ENCODE peak calls at places on chromosome 3, in seven cellular contexts. K, T, V, E, S, B and P are unnamed samples.

GRCh38 chr3:27628029-27628750 is 93.9 kb downstream of the EOMES start:
- DNase-seq in K (no peak), E (no peak), V (no peak), B (no peak), T (no peak), S (no peak), P (no peak)

GRCh38 chr3:36298188-36298587 is 82.1 kb upstream of the STAC start:
- DNase-seq in B (no peak), S (no peak), E (no peak), V (no peak), T (no peak), K (no peak), P (no peak)

GRCh38 chr3:132911741-132912415 is 126.3 kb upstream of the TMEM108 start:
- DNase-seq in K (no peak), S (no peak), E (no peak), V (no peak), B (no peak), T (no peak), P (no peak)

GRCh38 chr3:114299925-114300624 is 6.2 kb downstream of the TIGIT start:
- DNase-seq in K (no peak), S (no peak), B (no peak), V (no peak), E (no peak), T (no peak), P (no peak)

GRCh38 chr3:175940243-175940642 is 1081.1 kb downstream of the NAALADL2 start:
- DNase-seq in E (no peak), V (no peak), B (no peak), T (peak; percentile 36), S (no peak), K (no peak), P (no peak)

GRCh38 chr3:177201707-177202397 is 4.6 kb upstream of the TBL1XR1 start:
- DNase-seq in K (peak; percentile 63), S (no peak), B (no peak), T (no peak), V (no peak), E (no peak), P (no peak)

GRCh38 chr3:152719264-152719663 is 115.7 kb upstream of the P2RY1 start:
- DNase-seq in T (peak; percentile 8), E (no peak), K (peak; percentile 18), B (no peak), V (no peak), S (no peak), P (no peak)

GRCh38 chr3:69368129-69368741 is 17.7 kb downstream of the FRMD4B start:
- DNase-seq in S (no peak), T (no peak), K (peak; percentile 56), E (no peak), V (no peak), B (no peak), P (no peak)

GRCh38 chr3:194373912-194374311 is 4.4 kb upstream of the LRRC15 start:
- DNase-seq in E (no peak), T (no peak), K (no peak), B (peak; percentile 64), V (peak; percentile 67), S (no peak), P (no peak)

GRCh38 chr3:122975163-122975923 is 52.2 kb downstream of the SEMA5B start:
- DNase-seq in S (no peak), V (peak; percentile 77), T (no peak), B (no peak), E (no peak), K (peak; percentile 53), P (no peak)

GRCh38 chr3:81874738-81875137 is 113.3 kb upstream of the GBE1 start:
- DNase-seq in V (no peak), B (no peak), K (no peak), S (no peak), T (no peak), E (no peak), P (no peak)

GRCh38 chr3:114929971-114930732 is 216.9 kb downstream of the ZBTB20 start:
- DNase-seq in B (peak; percentile 36), E (no peak), K (no peak), S (no peak), V (no peak), T (no peak), P (no peak)

GRCh38 chr3:37608061-37608702 is 253.5 kb upstream of the CTDSPL start:
- DNase-seq in B (no peak), K (no peak), V (no peak), T (no peak), S (no peak), E (no peak), P (no peak)

GRCh38 chr3:195551381-195551978 is 8.4 kb upstream of the PPP1R2 start:
- DNase-seq in E (no peak), T (no peak), S (no peak), B (no peak), K (no peak), V (no peak), P (no peak)

GRCh38 chr3:48631516-48632448 is 3.5 kb downstream of the SLC26A6 start:
- DNase-seq in E (no peak), V (no peak), B (peak; percentile 61), S (no peak), K (no peak), T (no peak), P (no peak)

GRCh38 chr3:175869398-175869797 is 1010.3 kb downstream of the NAALADL2 start:
- DNase-seq in E (no peak), T (no peak), B (no peak), V (no peak), K (no peak), S (no peak), P (no peak)

GRCh38 chr3:48695113-48695753 is 9.5 kb upstream of the NCKIPSD start:
- DNase-seq in E (no peak), V (peak; percentile 92), T (peak; percentile 50), S (no peak), K (no peak), B (no peak), P (no peak)

GRCh38 chr3:50554553-50554952 is 13.0 kb downstream of the C3orf18 start:
- DNase-seq in B (no peak), T (no peak), V (no peak), S (no peak), K (no peak), E (no peak), P (no peak)

GRCh38 chr3:53883008-53883407 is 1.1 kb upstream of the ACTR8 start:
- DNase-seq in E (no peak), T (no peak), B (no peak), K (no peak), S (no peak), V (no peak), P (no peak)

GRCh38 chr3:65963787-65964707 is 74.7 kb downstream of the MAGI1 start:
- DNase-seq in K (no peak), S (no peak), E (no peak), V (peak; percentile 29), T (peak; percentile 59), B (no peak), P (no peak)

GRCh38 chr3:193928354-193929209 is 207.4 kb upstream of the HES1 start:
- DNase-seq in T (no peak), V (no peak), E (no peak), S (no peak), K (no peak), B (no peak), P (peak; percentile 1)

GRCh38 chr3:83877909-83878308 is 1080.9 kb upstream of the CADM2 start:
- DNase-seq in S (no peak), V (peak; percentile 0), B (no peak), T (no peak), K (no peak), E (no peak), P (no peak)

GRCh38 chr3:54999801-55000200 is 71.9 kb upstream of the LRTM1 start:
- DNase-seq in B (no peak), T (no peak), S (no peak), E (no peak), V (no peak), K (no peak), P (no peak)

GRCh38 chr3:56845505-56845904 is 43.8 kb upstream of the ARHGEF3 start:
- DNase-seq in V (no peak), S (no peak), B (no peak), T (no peak), E (no peak), K (no peak), P (no peak)

GRCh38 chr3:17500618-17501017 is 241.8 kb downstream of the TBC1D5 start:
- DNase-seq in T (no peak), K (peak; percentile 8), B (no peak), E (no peak), V (no peak), S (no peak), P (no peak)

GRCh38 chr3:62554264-62554799 is 181.0 kb upstream of the FEZF2 start:
- DNase-seq in T (no peak), S (no peak), K (no peak), B (no peak), V (peak; percentile 10), E (no peak), P (no peak)

GRCh38 chr3:12131351-12131750 is 27.4 kb downstream of the TIMP4 start:
- DNase-seq in S (no peak), B (no peak), V (no peak), K (no peak), E (no peak), T (no peak), P (no peak)

GRCh38 chr3:187066228-187066995 is 72.9 kb downstream of the RPL39L start:
- DNase-seq in E (no peak), S (no peak), V (peak; percentile 84), B (no peak), K (peak; percentile 65), T (peak; percentile 8), P (no peak)

GRCh38 chr3:62046326-62046725 is 327.0 kb downstream of the FEZF2 start:
- DNase-seq in T (no peak), V (no peak), K (no peak), S (no peak), E (no peak), B (no peak), P (no peak)

GRCh38 chr3:181921220-181921619 is 209.5 kb downstream of the SOX2 start:
- DNase-seq in T (no peak), K (no peak), B (no peak), V (no peak), E (no peak), S (no peak), P (no peak)

GRCh38 chr3:46359748-46360509 is 6.0 kb downstream of the CCR2 start:
- DNase-seq in K (peak; percentile 34), E (peak; percentile 71), B (no peak), S (peak; percentile 22), T (no peak), V (no peak), P (no peak)

GRCh38 chr3:158718490-158719170 is 13.6 kb downstream of the RARRES1 start:
- DNase-seq in E (no peak), B (no peak), K (no peak), S (no peak), T (no peak), V (no peak), P (no peak)

GRCh38 chr3:8492744-8493511 is 8.7 kb upstream of the LMCD1 start:
- DNase-seq in E (no peak), T (no peak), V (no peak), K (no peak), B (no peak), S (no peak), P (no peak)

GRCh38 chr3:18351823-18352744 is 73.1 kb downstream of the SATB1 start:
- DNase-seq in T (no peak), B (peak; percentile 61), S (peak; percentile 77), K (no peak), E (peak; percentile 80), V (no peak), P (no peak)

GRCh38 chr3:58388550-58389061 is 45.0 kb downstream of the PDHB start:
- DNase-seq in K (no peak), B (no peak), S (no peak), V (no peak), T (peak; percentile 61), E (no peak), P (no peak)

GRCh38 chr3:162428192-162428591 is 931.6 kb downstream of the OTOL1 start:
- DNase-seq in E (no peak), V (no peak), K (no peak), S (no peak), B (no peak), T (no peak), P (no peak)

GRCh38 chr3:45381168-45381852 is 7.1 kb upstream of the LARS2 start:
- DNase-seq in V (no peak), T (no peak), S (no peak), E (peak; percentile 48), K (peak; percentile 18), B (no peak), P (no peak)